ENCODE peak calls at places on chromosomes 4 and X, in six cellular contexts. Q, A, J, E, B and X are unnamed samples.

GRCh38 chr4:107519057-107519456 is 201.0 kb downstream of the PAPSS1 start:
- DNase-seq in Q (no peak), A (peak), J (no peak), E (no peak), B (peak), X (peak)

GRCh38 chr4:140626982-140627381 is 58.2 kb upstream of the UCP1 start:
- DNase-seq in Q (no peak), A (peak), J (no peak), E (no peak), B (no peak), X (no peak)

GRCh38 chrX:50813843-50814661 is at the start of gene SHROOM4:
- DNase-seq in Q (peak), A (peak), J (peak), E (no peak), B (peak), X (no peak)

GRCh38 chrX:3550160-3550765 is 163.2 kb downstream of the PRKX start:
- DNase-seq in Q (no peak), A (peak), J (no peak), E (no peak), B (peak), X (peak)

GRCh38 chr4:117385531-117385930 is 300.2 kb upstream of the TRAM1L1 start:
- DNase-seq in Q (no peak), A (peak), J (no peak), E (no peak), B (no peak), X (peak)

GRCh38 chr4:3724319-3725231 is 41.6 kb upstream of the ADRA2C start:
- DNase-seq in Q (no peak), A (peak), J (no peak), E (no peak), B (no peak), X (no peak)

GRCh38 chrX:102129473-102129872 is 4.0 kb downstream of the TCEAL2 start:
- DNase-seq in Q (no peak), A (peak), J (peak), E (peak), B (no peak), X (no peak)

GRCh38 chr4:148284526-148285193 is 157.6 kb downstream of the NR3C2 start:
- DNase-seq in Q (no peak), A (peak), J (no peak), E (no peak), B (no peak), X (peak)

GRCh38 chrX:43655961-43656494 is at the start of gene MAOA:
- DNase-seq in Q (peak), A (peak), J (peak), E (no peak), B (peak), X (peak)

GRCh38 chrX:17759990-17760389 is 22.7 kb downstream of the SCML1 start:
- DNase-seq in Q (no peak), A (no peak), J (no peak), E (no peak), B (no peak), X (no peak)

GRCh38 chrX:31921236-31921635 is 849.4 kb upstream of the FTHL17 start:
- DNase-seq in Q (no peak), A (no peak), J (no peak), E (no peak), B (no peak), X (no peak)

GRCh38 chr4:158074851-158075250 is 98.0 kb downstream of the GASK1B start:
- DNase-seq in Q (no peak), A (no peak), J (no peak), E (no peak), B (no peak), X (no peak)

GRCh38 chr4:22179124-22179874 is 230.7 kb upstream of the KCNIP4 start:
- DNase-seq in Q (no peak), A (peak), J (peak), E (no peak), B (no peak), X (peak)

GRCh38 chr4:146591986-146592385 is 46.7 kb upstream of the POU4F2 start:
- DNase-seq in Q (no peak), A (no peak), J (no peak), E (no peak), B (no peak), X (no peak)

GRCh38 chr4:3321295-3321889 is 28.6 kb downstream of the RGS12 start:
- DNase-seq in Q (peak), A (peak), J (no peak), E (no peak), B (no peak), X (no peak)

GRCh38 chrX:23864719-23865349 is 42.9 kb downstream of the APOO start:
- DNase-seq in Q (no peak), A (no peak), J (no peak), E (no peak), B (no peak), X (no peak)

GRCh38 chr4:152709675-152710438 is 30.1 kb upstream of the TMEM154 start:
- DNase-seq in Q (no peak), A (no peak), J (no peak), E (no peak), B (no peak), X (no peak)

GRCh38 chr4:125390727-125391126 is 76.0 kb downstream of the FAT4 start:
- DNase-seq in Q (no peak), A (peak), J (no peak), E (no peak), B (no peak), X (no peak)

GRCh38 chrX:141439651-141440050 is 144.9 kb downstream of the SPANXA1 start:
- DNase-seq in Q (no peak), A (no peak), J (no peak), E (no peak), B (no peak), X (peak)

GRCh38 chrX:109710181-109710580 is 22.9 kb downstream of the ACSL4 start:
- DNase-seq in Q (no peak), A (no peak), J (no peak), E (no peak), B (no peak), X (peak)

GRCh38 chr4:139625487-139625886 is 40.1 kb upstream of the MGST2 start:
- DNase-seq in Q (peak), A (no peak), J (no peak), E (no peak), B (no peak), X (no peak)

GRCh38 chrX:17187301-17187836 is 187.6 kb upstream of the NHS start:
- DNase-seq in Q (no peak), A (no peak), J (no peak), E (no peak), B (no peak), X (no peak)

GRCh38 chr4:5399790-5400421 is 308.5 kb downstream of the EVC2 start:
- DNase-seq in Q (no peak), A (peak), J (peak), E (no peak), B (peak), X (peak)

GRCh38 chr4:41882622-41883347 is 52.4 kb upstream of the TMEM33 start:
- DNase-seq in Q (no peak), A (peak), J (peak), E (no peak), B (peak), X (peak)

GRCh38 chr4:113645771-113646455 is 115.6 kb downstream of the CAMK2D start:
- DNase-seq in Q (no peak), A (peak), J (peak), E (no peak), B (peak), X (peak)